ENCODE peak calls at places on chromosomes 12 and 14, in ten cellular contexts. One of them, this sample, is unnamed.

GRCh38 chr14:70642313-70643235 is 858 bp downstream of the TTC9 start:
- DNase-seq in BJ: no peak
- DNase-seq in A549: no peak
- DNase-seq in AG09309: no peak
- DNase-seq in OCI-LY7: peak; percentile 79
- DNase-seq in psoas muscle: no peak
- DNase-seq in fibroblast of lung: no peak
- DNase-seq in heart left ventricle: peak; percentile 25
- DNase-seq in fibroblast of pulmonary artery: no peak
- DNase-seq in cardiac fibroblast: no peak
- DNase-seq in this sample: no peak

GRCh38 chr12:52608161-52608560 is 6.9 kb upstream of the KRT72 start:
- DNase-seq in BJ: no peak
- DNase-seq in A549: no peak
- DNase-seq in AG09309: no peak
- DNase-seq in OCI-LY7: no peak
- DNase-seq in psoas muscle: no peak
- DNase-seq in fibroblast of lung: no peak
- DNase-seq in heart left ventricle: peak; percentile 4
- DNase-seq in fibroblast of pulmonary artery: no peak
- DNase-seq in cardiac fibroblast: no peak
- DNase-seq in this sample: no peak

GRCh38 chr14:23025181-23025788 is 9.4 kb downstream of the PSMB5 start:
- DNase-seq in BJ: no peak
- DNase-seq in A549: no peak
- DNase-seq in AG09309: no peak
- DNase-seq in OCI-LY7: no peak
- DNase-seq in psoas muscle: no peak
- DNase-seq in fibroblast of lung: no peak
- DNase-seq in heart left ventricle: no peak
- DNase-seq in fibroblast of pulmonary artery: no peak
- DNase-seq in cardiac fibroblast: no peak
- DNase-seq in this sample: no peak

GRCh38 chr12:78951746-78952532 is 87.4 kb downstream of the SYT1 start:
- DNase-seq in BJ: no peak
- DNase-seq in A549: no peak
- DNase-seq in AG09309: no peak
- DNase-seq in OCI-LY7: no peak
- DNase-seq in psoas muscle: no peak
- DNase-seq in fibroblast of lung: peak; percentile 65
- DNase-seq in heart left ventricle: no peak
- DNase-seq in fibroblast of pulmonary artery: peak; percentile 20
- DNase-seq in cardiac fibroblast: no peak
- DNase-seq in this sample: no peak

GRCh38 chr14:21840765-21841164 is 167.1 kb upstream of the OR4E1 start:
- DNase-seq in BJ: no peak
- DNase-seq in A549: no peak
- DNase-seq in AG09309: no peak
- DNase-seq in OCI-LY7: peak; percentile 31
- DNase-seq in psoas muscle: no peak
- DNase-seq in fibroblast of lung: no peak
- DNase-seq in heart left ventricle: no peak
- DNase-seq in fibroblast of pulmonary artery: no peak
- DNase-seq in cardiac fibroblast: peak; percentile 8
- DNase-seq in this sample: peak; percentile 25

GRCh38 chr12:3168223-3168770 is 91.1 kb downstream of the TSPAN9 start:
- DNase-seq in BJ: peak; percentile 14
- DNase-seq in A549: no peak
- DNase-seq in AG09309: no peak
- DNase-seq in OCI-LY7: no peak
- DNase-seq in psoas muscle: no peak
- DNase-seq in fibroblast of lung: no peak
- DNase-seq in heart left ventricle: no peak
- DNase-seq in fibroblast of pulmonary artery: no peak
- DNase-seq in cardiac fibroblast: peak; percentile 15
- DNase-seq in this sample: no peak

GRCh38 chr12:95547522-95548055 is 3.7 kb downstream of the USP44 start:
- DNase-seq in BJ: no peak
- DNase-seq in A549: no peak
- DNase-seq in AG09309: peak; percentile 1
- DNase-seq in OCI-LY7: peak; percentile 32
- DNase-seq in psoas muscle: no peak
- DNase-seq in fibroblast of lung: peak; percentile 49
- DNase-seq in heart left ventricle: no peak
- DNase-seq in fibroblast of pulmonary artery: peak; percentile 17
- DNase-seq in cardiac fibroblast: peak; percentile 24
- DNase-seq in this sample: peak; percentile 36

GRCh38 chr12:39127401-39127800 is 222.0 kb upstream of the CPNE8 start:
- DNase-seq in BJ: no peak
- DNase-seq in A549: peak; percentile 52
- DNase-seq in AG09309: no peak
- DNase-seq in OCI-LY7: no peak
- DNase-seq in psoas muscle: no peak
- DNase-seq in fibroblast of lung: peak; percentile 83
- DNase-seq in heart left ventricle: no peak
- DNase-seq in fibroblast of pulmonary artery: peak; percentile 73
- DNase-seq in cardiac fibroblast: peak; percentile 9
- DNase-seq in this sample: no peak

GRCh38 chr12:52741378-52742195 is 35.6 kb downstream of the KRT76 start:
- DNase-seq in BJ: no peak
- DNase-seq in A549: peak; percentile 43
- DNase-seq in AG09309: peak; percentile 1
- DNase-seq in OCI-LY7: peak; percentile 53
- DNase-seq in psoas muscle: peak; percentile 66
- DNase-seq in fibroblast of lung: peak; percentile 50
- DNase-seq in heart left ventricle: peak; percentile 45
- DNase-seq in fibroblast of pulmonary artery: peak; percentile 72
- DNase-seq in cardiac fibroblast: peak; percentile 65
- DNase-seq in this sample: peak; percentile 61

GRCh38 chr12:93174048-93174447 is 203.7 kb upstream of the NUDT4 start:
- DNase-seq in BJ: no peak
- DNase-seq in A549: no peak
- DNase-seq in AG09309: no peak
- DNase-seq in OCI-LY7: no peak
- DNase-seq in psoas muscle: no peak
- DNase-seq in fibroblast of lung: peak; percentile 92
- DNase-seq in heart left ventricle: peak; percentile 37
- DNase-seq in fibroblast of pulmonary artery: peak; percentile 88
- DNase-seq in cardiac fibroblast: peak; percentile 94
- DNase-seq in this sample: peak; percentile 97

GRCh38 chr14:32813401-32813800 is 125.3 kb upstream of the NPAS3 start:
- DNase-seq in BJ: no peak
- DNase-seq in A549: no peak
- DNase-seq in AG09309: no peak
- DNase-seq in OCI-LY7: no peak
- DNase-seq in psoas muscle: no peak
- DNase-seq in fibroblast of lung: peak; percentile 71
- DNase-seq in heart left ventricle: no peak
- DNase-seq in fibroblast of pulmonary artery: no peak
- DNase-seq in cardiac fibroblast: no peak
- DNase-seq in this sample: no peak

GRCh38 chr12:65125247-65125646 is 4.1 kb upstream of the WIF1 start:
- DNase-seq in BJ: no peak
- DNase-seq in A549: no peak
- DNase-seq in AG09309: no peak
- DNase-seq in OCI-LY7: no peak
- DNase-seq in psoas muscle: no peak
- DNase-seq in fibroblast of lung: no peak
- DNase-seq in heart left ventricle: no peak
- DNase-seq in fibroblast of pulmonary artery: no peak
- DNase-seq in cardiac fibroblast: no peak
- DNase-seq in this sample: no peak

GRCh38 chr14:104345316-104346111 is 207.1 kb downstream of the KIF26A start:
- DNase-seq in BJ: no peak
- DNase-seq in A549: no peak
- DNase-seq in AG09309: no peak
- DNase-seq in OCI-LY7: no peak
- DNase-seq in psoas muscle: no peak
- DNase-seq in fibroblast of lung: no peak
- DNase-seq in heart left ventricle: no peak
- DNase-seq in fibroblast of pulmonary artery: no peak
- DNase-seq in cardiac fibroblast: no peak
- DNase-seq in this sample: no peak

GRCh38 chr12:49049566-49050224 is 10.9 kb downstream of the KMT2D start:
- DNase-seq in BJ: no peak
- DNase-seq in A549: peak; percentile 60
- DNase-seq in AG09309: no peak
- DNase-seq in OCI-LY7: no peak
- DNase-seq in psoas muscle: no peak
- DNase-seq in fibroblast of lung: peak; percentile 79
- DNase-seq in heart left ventricle: no peak
- DNase-seq in fibroblast of pulmonary artery: peak; percentile 68
- DNase-seq in cardiac fibroblast: peak; percentile 69
- DNase-seq in this sample: peak; percentile 81

GRCh38 chr12:71130670-71131069 is 27.1 kb downstream of the TSPAN8 start:
- DNase-seq in BJ: no peak
- DNase-seq in A549: no peak
- DNase-seq in AG09309: no peak
- DNase-seq in OCI-LY7: no peak
- DNase-seq in psoas muscle: no peak
- DNase-seq in fibroblast of lung: no peak
- DNase-seq in heart left ventricle: no peak
- DNase-seq in fibroblast of pulmonary artery: no peak
- DNase-seq in cardiac fibroblast: no peak
- DNase-seq in this sample: no peak

GRCh38 chr12:20513189-20513588 is 144.9 kb downstream of the PDE3A start:
- DNase-seq in BJ: no peak
- DNase-seq in A549: no peak
- DNase-seq in AG09309: no peak
- DNase-seq in OCI-LY7: no peak
- DNase-seq in psoas muscle: no peak
- DNase-seq in fibroblast of lung: no peak
- DNase-seq in heart left ventricle: no peak
- DNase-seq in fibroblast of pulmonary artery: peak; percentile 38
- DNase-seq in cardiac fibroblast: no peak
- DNase-seq in this sample: peak; percentile 52

GRCh38 chr14:83463500-83464098 is 1929.9 kb upstream of the SEL1L start:
- DNase-seq in BJ: no peak
- DNase-seq in A549: no peak
- DNase-seq in AG09309: no peak
- DNase-seq in OCI-LY7: peak; percentile 63
- DNase-seq in psoas muscle: no peak
- DNase-seq in fibroblast of lung: peak; percentile 3
- DNase-seq in heart left ventricle: peak; percentile 19
- DNase-seq in fibroblast of pulmonary artery: peak; percentile 77
- DNase-seq in cardiac fibroblast: peak; percentile 73
- DNase-seq in this sample: peak; percentile 87

GRCh38 chr12:122528992-122529391 is 1.9 kb downstream of the KNTC1 start:
- DNase-seq in BJ: no peak
- DNase-seq in A549: no peak
- DNase-seq in AG09309: no peak
- DNase-seq in OCI-LY7: no peak
- DNase-seq in psoas muscle: no peak
- DNase-seq in fibroblast of lung: no peak
- DNase-seq in heart left ventricle: no peak
- DNase-seq in fibroblast of pulmonary artery: no peak
- DNase-seq in cardiac fibroblast: no peak
- DNase-seq in this sample: no peak
- TF ChIP-seq CTCF in BJ: no peak
- TF ChIP-seq CTCF in A549: no peak
- TF ChIP-seq CTCF in AG09309: no peak
- TF ChIP-seq CTCF in OCI-LY7: no peak
- TF ChIP-seq CTCF in psoas muscle: no peak
- TF ChIP-seq CTCF in fibroblast of lung: no peak
- TF ChIP-seq CTCF in heart left ventricle: no peak
- TF ChIP-seq CTCF in fibroblast of pulmonary artery: no peak
- TF ChIP-seq CTCF in cardiac fibroblast: no peak
- TF ChIP-seq CTCF in this sample: no peak

DNA sequence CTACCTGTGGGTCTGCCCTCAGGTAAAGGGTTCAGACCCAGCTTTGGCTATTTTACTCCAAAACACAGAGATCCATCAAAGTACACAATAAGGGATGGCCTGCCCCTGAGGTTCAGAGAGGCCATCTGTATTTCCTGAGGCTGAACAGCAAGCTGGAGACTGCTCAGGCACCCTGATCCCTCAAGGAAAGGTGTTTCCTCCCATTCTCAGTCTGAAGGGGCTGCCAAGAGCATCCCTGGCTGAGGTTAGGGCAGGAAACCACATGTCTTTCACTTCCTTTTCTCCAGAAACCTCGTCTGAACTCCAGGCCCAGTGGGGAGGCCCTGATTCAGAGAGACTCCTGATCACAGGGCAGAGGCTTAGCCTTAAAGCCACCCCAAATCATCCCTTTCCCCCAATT is 1.5 kb downstream of the RILPL1 start:
- DNase-seq in BJ: no peak
- DNase-seq in A549: no peak
- DNase-seq in AG09309: no peak
- DNase-seq in OCI-LY7: peak; percentile 65
- DNase-seq in psoas muscle: no peak
- DNase-seq in fibroblast of lung: peak; percentile 40
- DNase-seq in heart left ventricle: peak; percentile 50
- DNase-seq in fibroblast of pulmonary artery: peak; percentile 50
- DNase-seq in cardiac fibroblast: peak; percentile 50
- DNase-seq in this sample: peak; percentile 71
- H3K4me3 ChIP-seq in BJ: peak overlapping the region; percentile 2
- H3K4me3 ChIP-seq in A549: peak overlapping the region; percentile 60
- H3K4me3 ChIP-seq in AG09309: peak overlapping the region; percentile 76
- H3K4me3 ChIP-seq in OCI-LY7: no peak overlapping the region
- H3K4me3 ChIP-seq in psoas muscle: peak overlapping the region; percentile 91
- H3K4me3 ChIP-seq in fibroblast of lung: peak overlapping the region; percentile 48
- H3K4me3 ChIP-seq in heart left ventricle: peak overlapping the region; percentile 84
- H3K4me3 ChIP-seq in fibroblast of pulmonary artery: peak overlapping the region; percentile 73
- H3K4me3 ChIP-seq in cardiac fibroblast: no peak overlapping the region
- H3K4me3 ChIP-seq in this sample: peak overlapping the region; percentile 81

GRCh38 chr12:542290-543113 is 82.8 kb downstream of the B4GALNT3 start:
- DNase-seq in BJ: no peak
- DNase-seq in A549: no peak
- DNase-seq in AG09309: no peak
- DNase-seq in OCI-LY7: no peak
- DNase-seq in psoas muscle: no peak
- DNase-seq in fibroblast of lung: no peak
- DNase-seq in heart left ventricle: no peak
- DNase-seq in fibroblast of pulmonary artery: no peak
- DNase-seq in cardiac fibroblast: no peak
- DNase-seq in this sample: no peak
- TF ChIP-seq CTCF in BJ: no peak
- TF ChIP-seq CTCF in A549: no peak
- TF ChIP-seq CTCF in AG09309: no peak
- TF ChIP-seq CTCF in OCI-LY7: no peak
- TF ChIP-seq CTCF in psoas muscle: no peak
- TF ChIP-seq CTCF in fibroblast of lung: no peak
- TF ChIP-seq CTCF in heart left ventricle: no peak
- TF ChIP-seq CTCF in fibroblast of pulmonary artery: no peak
- TF ChIP-seq CTCF in cardiac fibroblast: no peak
- TF ChIP-seq CTCF in this sample: no peak

DNA sequence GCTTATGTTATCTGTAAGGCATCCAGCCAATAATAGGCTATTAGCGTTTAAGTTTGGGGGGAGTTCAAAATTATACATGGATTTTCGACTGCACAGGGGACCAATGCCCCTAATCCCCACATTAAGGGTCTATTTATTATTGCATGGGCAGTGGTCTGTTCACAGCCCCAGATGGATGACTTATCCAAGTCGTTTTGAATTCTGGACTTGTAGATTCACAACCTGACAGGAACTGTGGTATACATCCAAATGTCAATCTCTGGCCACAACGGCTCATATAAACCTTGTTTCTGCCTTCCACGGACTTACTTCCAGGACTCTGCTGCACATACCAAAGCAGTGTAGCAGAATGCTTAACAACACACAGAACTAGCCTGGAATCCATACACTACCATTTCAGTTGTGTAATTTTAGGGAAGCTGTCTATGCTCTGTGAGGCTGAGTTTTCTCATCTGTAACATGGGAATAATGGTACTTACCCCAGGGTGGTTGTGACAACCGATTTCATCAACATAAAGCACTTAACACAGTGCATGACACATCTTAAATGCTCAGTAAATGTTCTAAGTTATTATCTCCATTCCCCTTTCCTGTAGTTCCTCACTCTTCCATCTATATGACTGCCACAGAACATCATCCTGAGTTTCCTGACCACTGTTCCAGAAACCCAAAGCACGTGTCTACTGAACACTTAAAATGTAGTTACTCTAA is 3.7 kb downstream of the DDX24 start:
- DNase-seq in BJ: no peak
- DNase-seq in A549: no peak
- DNase-seq in AG09309: no peak
- DNase-seq in OCI-LY7: no peak
- DNase-seq in psoas muscle: no peak
- DNase-seq in fibroblast of lung: no peak
- DNase-seq in heart left ventricle: no peak
- DNase-seq in fibroblast of pulmonary artery: no peak
- DNase-seq in cardiac fibroblast: no peak
- DNase-seq in this sample: no peak
- H3K4me3 ChIP-seq in BJ: no peak overlapping the region
- H3K4me3 ChIP-seq in A549: no peak overlapping the region
- H3K4me3 ChIP-seq in AG09309: no peak overlapping the region
- H3K4me3 ChIP-seq in OCI-LY7: peak overlapping the region; percentile 5
- H3K4me3 ChIP-seq in psoas muscle: peak overlapping the region; percentile 87
- H3K4me3 ChIP-seq in fibroblast of lung: no peak overlapping the region
- H3K4me3 ChIP-seq in heart left ventricle: peak overlapping the region; percentile 89
- H3K4me3 ChIP-seq in fibroblast of pulmonary artery: no peak overlapping the region
- H3K4me3 ChIP-seq in cardiac fibroblast: no peak overlapping the region
- H3K4me3 ChIP-seq in this sample: no peak overlapping the region

This sample was measured in choroid plexus epithelial cell.